ENCODE peak calls at places on chromosomes 16 and 17, in five cellular contexts. I is HFF-Myc; C is keratinocyte; W is activated CD4-positive, alpha-beta T cell treated with anti-CD3 and anti-CD28 coated beads, Interleukin-2, amount 10 ng/mL, durations not matched to agents 7 days and 5 days; K is ureter. Q is an unnamed sample.

GRCh38 chr16:52469775-52470174 is 77.2 kb downstream of the TOX3 start:
- DNase-seq in I (no peak), K (no peak), W (no peak), C (no peak), Q (no peak)

GRCh38 chr17:73912360-73912746 is 268.1 kb upstream of the SDK2 start:
- DNase-seq in I (no peak), K (no peak), W (no peak), C (no peak), Q (no peak)

GRCh38 chr17:77958716-77959215 is 263 bp downstream of the TNRC6C start:
- DNase-seq in W (no peak), C (no peak), K (no peak), I (no peak), Q (no peak)

GRCh38 chr16:8768701-8769100 is 28.7 kb downstream of the TMEM186 start:
- DNase-seq in C (no peak), W (no peak), I (no peak), K (no peak), Q (no peak)

GRCh38 chr17:42346473-42346872 is 41.8 kb downstream of the STAT3 start:
- DNase-seq in W (no peak), I (no peak), C (no peak), K (no peak), Q (no peak)

GRCh38 chr16:48215738-48216137 is 28.4 kb upstream of the LONP2 start:
- DNase-seq in I (no peak), W (no peak), K (no peak), C (no peak), Q (no peak)

GRCh38 chr17:82890339-82890730 is 50.5 kb upstream of the ZNF750 start:
- DNase-seq in I (no peak), C (no peak), K (no peak), W (no peak), Q (no peak)

GRCh38 chr17:17580662-17581470 is 10.6 kb downstream of the PEMT start:
- DNase-seq in I (no peak), W (no peak), C (no peak), K (no peak), Q (no peak)

GRCh38 chr17:59046192-59046591 is 60.5 kb downstream of the TRIM37 start:
- DNase-seq in I (no peak), K (no peak), C (no peak), W (no peak), Q (no peak)

GRCh38 chr16:2816751-2817495 is at the start of gene PRSS21:
- DNase-seq in C (no peak), K (no peak), W (no peak), I (no peak), Q (no peak)

GRCh38 chr16:10981697-10982216 is 37.4 kb downstream of the CLEC16A start:
- DNase-seq in C (no peak), K (no peak), I (no peak), W (peak; percentile 65), Q (no peak)

GRCh38 chr16:30948087-30948955 is 547 bp upstream of the ORAI3 start:
- DNase-seq in K (peak; percentile 94), I (peak; percentile 98), C (no peak), W (no peak), Q (peak; percentile 93)

GRCh38 chr16:3642397-3643094 is 11.9 kb upstream of the DNASE1 start:
- DNase-seq in I (no peak), C (peak; percentile 19), W (no peak), K (peak; percentile 59), Q (no peak)

GRCh38 chr16:85728879-85729278 is 22.0 kb downstream of the C16orf74 start:
- DNase-seq in W (no peak), I (no peak), K (no peak), C (no peak), Q (no peak)

GRCh38 chr16:75620326-75621169 is 2.5 kb downstream of the ADAT1 start:
- DNase-seq in C (no peak), W (no peak), K (no peak), I (no peak), Q (no peak)

GRCh38 chr16:89193021-89193575 is 7.2 kb downstream of the SLC22A31 start:
- DNase-seq in K (no peak), I (no peak), W (peak; percentile 45), C (peak; percentile 36), Q (no peak)

GRCh38 chr17:61582593-61582992 is 8.4 kb downstream of the NACA2 start:
- DNase-seq in I (no peak), C (no peak), W (no peak), K (no peak), Q (no peak)

GRCh38 chr16:2199095-2199494 is 2.7 kb upstream of the CASKIN1 start:
- DNase-seq in C (no peak), W (no peak), K (no peak), I (no peak), Q (no peak)

GRCh38 chr17:54117452-54117851 is 294.7 kb downstream of the KIF2B start:
- DNase-seq in K (no peak), W (no peak), I (no peak), C (no peak), Q (no peak)

GRCh38 chr16:67268136-67268579 is 11.2 kb upstream of the PLEKHG4 start:
- DNase-seq in K (no peak), I (peak; percentile 29), W (no peak), C (no peak), Q (no peak)

GRCh38 chr17:61279476-61280145 is 120.0 kb upstream of the TBX2 start:
- DNase-seq in I (no peak), K (no peak), W (no peak), C (no peak), Q (peak; percentile 63)

GRCh38 chr16:86077243-86077940 is 178.4 kb downstream of the IRF8 start:
- DNase-seq in C (no peak), I (no peak), K (no peak), W (no peak), Q (no peak)

GRCh38 chr17:58693751-58694150 is 1.3 kb downstream of the RAD51C start:
- DNase-seq in K (no peak), C (no peak), W (no peak), I (no peak), Q (no peak)

GRCh38 chr16:77840623-77841274 is 52.4 kb downstream of the VAT1L start:
- DNase-seq in I (no peak), W (no peak), C (no peak), K (no peak), Q (no peak)

GRCh38 chr16:75754126-75754525 is 27.8 kb upstream of the CPHXL start:
- DNase-seq in I (peak; percentile 10), K (no peak), C (no peak), W (no peak), Q (no peak)

GRCh38 chr17:11005940-11006339 is 168.1 kb upstream of the PIRT start:
- DNase-seq in W (no peak), K (no peak), C (no peak), I (no peak), Q (no peak)

GRCh38 chr16:54847207-54847606 is 83.5 kb upstream of the IRX5 start:
- DNase-seq in W (no peak), K (peak; percentile 65), I (no peak), C (peak; percentile 99), Q (no peak)

GRCh38 chr17:73231363-73231762 is 30.3 kb downstream of the CPSF4L start:
- DNase-seq in C (no peak), W (no peak), K (no peak), I (no peak), Q (no peak)

Q was measured in brain pericyte.